ENCODE peak calls at places on chromosomes 6 and 20, in four cellular contexts. M, J, I and X are unnamed samples.

GRCh38 chr20:61520761-61521460 is 268.9 kb downstream of the CDH4 start:
- DNase-seq in I (no peak), J (no peak), M (no peak), X (no peak)

GRCh38 chr6:26486358-26486757 is 13.7 kb upstream of the BTN1A1 start:
- DNase-seq in I (no peak), M (no peak), J (no peak), X (no peak)

GRCh38 chr6:129183681-129184216 is 300.8 kb downstream of the LAMA2 start:
- DNase-seq in I (no peak), M (no peak), J (no peak), X (no peak)

GRCh38 chr6:12482386-12482785 is 192.2 kb downstream of the EDN1 start:
- DNase-seq in I (no peak), M (no peak), J (no peak), X (no peak)

GRCh38 chr6:168949876-168950499 is 303.7 kb downstream of the THBS2 start:
- DNase-seq in I (no peak), M (no peak), J (no peak), X (no peak)

GRCh38 chr6:127967708-127968107 is 66.8 kb upstream of the THEMIS start:
- DNase-seq in I (no peak), J (no peak), M (no peak), X (no peak)

GRCh38 chr20:47438464-47439381 is 63.0 kb upstream of the NCOA3 start:
- DNase-seq in M (no peak), I (peak), J (no peak), X (no peak)

GRCh38 chr6:170081556-170081955 is 209.3 kb downstream of the DLL1 start:
- DNase-seq in M (no peak), I (no peak), J (no peak), X (no peak)

GRCh38 chr6:12555267-12555666 is 161.3 kb upstream of the PHACTR1 start:
- DNase-seq in I (no peak), J (no peak), M (no peak), X (no peak)

GRCh38 chr6:153121311-153121710 is 9.8 kb downstream of the RGS17 start:
- DNase-seq in J (no peak), I (no peak), M (no peak), X (no peak)

GRCh38 chr6:55543633-55544309 is 35.2 kb downstream of the HMGCLL1 start:
- DNase-seq in M (peak), I (no peak), J (no peak), X (no peak)

GRCh38 chr6:143125455-143125854 is 64.8 kb downstream of the AIG1 start:
- DNase-seq in I (no peak), J (no peak), M (no peak), X (peak)

GRCh38 chr6:21479140-21479539 is 114.4 kb upstream of the SOX4 start:
- DNase-seq in J (no peak), I (no peak), M (no peak), X (peak)

GRCh38 chr6:44662461-44663121 is 275.1 kb downstream of the CDC5L start:
- DNase-seq in I (no peak), M (peak), J (no peak), X (no peak)

GRCh38 chr6:52124126-52125121 is 37.0 kb upstream of the PKHD1 start:
- DNase-seq in I (no peak), M (peak), J (no peak), X (no peak)

GRCh38 chr6:43758617-43759050 is 11.4 kb upstream of the VEGFA start:
- DNase-seq in I (no peak), J (peak), M (no peak), X (peak)

GRCh38 chr6:117829594-117830319 is 77.3 kb upstream of the SLC35F1 start:
- DNase-seq in J (peak), M (peak), I (no peak), X (peak)

GRCh38 chr6:168999392-168999791 is 254.3 kb downstream of the THBS2 start:
- DNase-seq in I (no peak), M (no peak), J (no peak), X (no peak)

GRCh38 chr6:10395946-10396577 is 18.8 kb downstream of the TFAP2A start:
- DNase-seq in I (no peak), M (no peak), J (no peak), X (no peak)

GRCh38 chr6:38192011-38192410 is 372.5 kb downstream of the ZFAND3 start:
- DNase-seq in M (no peak), I (no peak), J (no peak), X (no peak)

GRCh38 chr6:44727651-44728630 is 340.4 kb downstream of the CDC5L start:
- DNase-seq in I (no peak), M (no peak), J (no peak), X (no peak)

GRCh38 chr6:3585320-3585935 is 128.6 kb upstream of the SLC22A23 start:
- DNase-seq in I (no peak), M (no peak), J (no peak), X (no peak)

GRCh38 chr6:4775591-4776492 is at the start of gene CDYL:
- DNase-seq in J (peak), I (no peak), M (peak), X (peak)

GRCh38 chr6:148616811-148617210 is 130.0 kb upstream of the UST start:
- DNase-seq in M (no peak), I (no peak), J (no peak), X (no peak)

GRCh38 chr20:47124235-47124717 is 229.6 kb downstream of the EYA2 start:
- DNase-seq in J (no peak), I (no peak), M (no peak), X (no peak)

GRCh38 chr6:134193536-134194521 is 124.1 kb downstream of the SGK1 start:
- DNase-seq in M (no peak), I (no peak), J (no peak), X (no peak)

GRCh38 chr6:119148825-119149525 is 70.5 kb upstream of the FAM184A start:
- DNase-seq in I (no peak), M (no peak), J (no peak), X (no peak)

GRCh38 chr6:39217177-39217864 is 12.0 kb downstream of the KCNK5 start:
- DNase-seq in M (no peak), I (no peak), J (peak), X (no peak)

GRCh38 chr6:12423852-12424251 is 133.7 kb downstream of the EDN1 start:
- DNase-seq in M (no peak), J (no peak), I (no peak), X (no peak)

GRCh38 chr6:148166339-148166949 is 176.2 kb upstream of the SASH1 start:
- DNase-seq in M (peak), I (no peak), J (peak), X (peak)

GRCh38 chr6:12962995-12963394 is 246.4 kb downstream of the PHACTR1 start:
- DNase-seq in M (no peak), J (no peak), I (no peak), X (no peak)

GRCh38 chr6:97705568-97705967 is 422.6 kb upstream of the MMS22L start:
- DNase-seq in I (no peak), M (peak), J (no peak), X (peak)

GRCh38 chr20:50855498-50856474 is 60.9 kb downstream of the BCAS4 start:
- DNase-seq in I (no peak), M (peak), J (peak), X (peak)

GRCh38 chr6:150263765-150264415 is 104.9 kb upstream of the IYD start:
- DNase-seq in M (no peak), J (no peak), I (no peak), X (no peak)

GRCh38 chr6:11416936-11417576 is 120.5 kb upstream of the TMEM170B start:
- DNase-seq in M (no peak), J (no peak), I (no peak), X (no peak)

GRCh38 chr6:90569223-90569622 is 17.6 kb downstream of the MAP3K7 start:
- DNase-seq in J (no peak), I (no peak), M (no peak), X (no peak)

GRCh38 chr20:47847882-47848485 is 62.7 kb upstream of the SULF2 start:
- DNase-seq in J (no peak), M (no peak), I (no peak), X (no peak)

GRCh38 chr6:141359953-141360352 is 772.8 kb upstream of the GJE1 start:
- DNase-seq in I (no peak), J (no peak), M (no peak), X (no peak)

GRCh38 chr6:154447929-154448328 is 62.6 kb downstream of the CNKSR3 start:
- DNase-seq in J (no peak), I (no peak), M (no peak), X (peak)

GRCh38 chr6:151422981-151423380 is 28.9 kb downstream of the RMND1 start:
- DNase-seq in M (no peak), J (no peak), I (no peak), X (no peak)
- TF ChIP-seq PBX3 in M (no peak), J (no peak), I (no peak), X (no peak)

GRCh38 chr6:7317538-7317937 is 4.5 kb upstream of the SSR1 start:
- DNase-seq in J (no peak), M (no peak), I (no peak), X (no peak)

GRCh38 chr6:7316658-7317533 is 3.9 kb upstream of the SSR1 start:
- DNase-seq in I (no peak), M (no peak), J (no peak), X (no peak)

GRCh38 chr6:7313505-7314165 is 636 bp upstream of the SSR1 start:
- DNase-seq in I (no peak), J (no peak), M (no peak), X (no peak)

GRCh38 chr6:7314414-7314813 is 1.4 kb upstream of the SSR1 start:
- DNase-seq in I (no peak), M (no peak), J (no peak), X (no peak)

DNA sequence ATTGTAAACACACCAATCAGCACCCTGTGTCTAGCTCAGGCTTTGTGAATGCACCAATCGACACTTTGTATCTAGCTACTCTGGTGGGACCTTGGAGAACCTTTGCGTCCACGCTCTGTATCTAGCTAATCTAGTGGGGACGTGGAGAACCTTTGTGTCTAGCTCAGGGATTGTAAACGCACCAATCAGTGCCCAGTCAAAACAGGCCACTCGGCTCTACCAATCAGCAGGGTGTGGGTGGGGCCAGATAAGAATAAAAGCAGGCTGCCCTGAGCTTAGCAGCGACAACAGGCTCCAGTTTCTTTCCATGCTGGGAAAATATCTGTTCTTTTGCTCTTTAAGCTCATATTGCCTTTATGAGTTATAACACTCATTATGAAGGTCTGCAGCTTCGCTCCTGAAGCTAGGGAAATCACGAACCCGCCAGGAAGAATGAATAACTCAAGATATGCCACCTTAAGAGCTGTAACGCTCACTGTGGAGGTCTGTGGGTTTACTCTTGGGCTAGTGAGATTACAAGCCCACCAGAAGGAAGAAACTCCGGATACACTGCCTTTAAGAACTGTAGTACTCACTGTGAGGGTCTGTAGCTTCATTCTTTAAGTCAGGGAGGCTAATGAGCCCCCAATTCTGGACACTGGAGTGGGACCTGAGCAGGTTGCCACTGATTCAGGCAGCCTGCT is 2.8 kb upstream of the SSR1 start:
- DNase-seq in I (no peak), M (peak), J (no peak), X (no peak)
- TF ChIP-seq PBX3 in I (no peak), M (no peak), J (no peak), X (no peak)

GRCh38 chr6:8940356-8940755 is 505.0 kb upstream of the SLC35B3 start:
- DNase-seq in J (no peak), M (no peak), I (no peak), X (no peak)
- TF ChIP-seq PBX3 in J (no peak), M (no peak), I (no peak), X (no peak)

DNA sequence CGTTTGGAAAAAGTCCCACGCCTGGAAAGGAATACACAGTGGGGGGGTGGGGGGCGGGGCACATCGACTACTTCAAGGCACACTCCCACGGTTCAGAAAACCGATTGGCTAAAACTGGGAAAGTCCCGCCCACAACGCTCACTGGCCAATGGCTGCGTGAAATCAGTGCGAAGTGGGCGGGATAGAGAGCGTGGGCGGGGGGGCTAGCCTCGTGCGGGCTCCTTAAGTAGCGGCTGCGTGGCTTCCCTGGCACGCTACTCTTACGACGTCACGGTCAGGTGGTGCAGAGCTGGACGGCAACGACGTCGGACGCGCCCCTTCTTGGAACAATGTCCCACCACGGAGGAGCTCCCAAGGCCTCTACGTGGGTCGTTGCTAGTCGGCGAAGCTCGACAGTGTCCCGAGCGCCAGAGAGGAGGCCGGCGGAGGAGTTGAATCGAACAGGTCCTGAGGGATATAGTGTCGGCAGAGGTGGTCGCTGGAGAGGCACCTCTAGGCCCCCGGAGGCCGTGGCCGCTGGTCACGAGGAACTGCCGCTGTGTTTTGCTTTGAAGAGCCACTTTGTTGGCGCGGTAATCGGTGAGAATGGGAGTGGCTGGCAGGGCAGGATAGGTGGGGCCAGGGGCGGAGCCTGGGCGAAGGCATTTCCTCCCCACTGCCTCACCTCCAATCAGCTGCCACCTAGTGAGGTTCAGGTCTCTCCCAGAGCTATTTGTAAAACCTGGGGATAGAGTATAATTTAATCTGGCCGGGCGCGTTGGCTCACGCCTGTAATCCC is at the start of gene DDX43:
- DNase-seq in J (no peak), I (no peak), M (no peak), X (peak)
- TF ChIP-seq PBX3 in J (no peak), I (no peak), M (no peak), X (no peak)

DNA sequence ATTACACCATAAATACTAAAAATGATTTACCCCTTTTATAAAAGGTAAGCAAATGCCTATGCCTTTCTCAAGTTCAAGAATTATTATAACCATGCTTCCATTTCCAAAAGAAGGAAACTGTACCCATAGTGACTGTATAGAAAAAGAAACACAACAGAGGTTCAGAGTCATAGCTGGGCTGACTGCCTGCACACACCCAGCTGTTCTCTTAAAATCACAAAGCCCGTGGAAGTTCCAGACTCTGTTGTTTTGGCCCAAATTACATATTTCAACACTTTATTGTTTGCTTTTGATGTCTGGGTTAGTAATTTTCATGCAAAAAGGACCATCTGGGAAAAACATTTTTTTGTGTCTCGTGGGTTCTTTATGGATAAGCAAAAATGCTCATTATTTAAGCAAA is 99.2 kb downstream of the LCA5 start:
- DNase-seq in I (no peak), J (no peak), M (no peak), X (no peak)
- TF ChIP-seq PBX3 in I (no peak), J (no peak), M (no peak), X (no peak)

DNA sequence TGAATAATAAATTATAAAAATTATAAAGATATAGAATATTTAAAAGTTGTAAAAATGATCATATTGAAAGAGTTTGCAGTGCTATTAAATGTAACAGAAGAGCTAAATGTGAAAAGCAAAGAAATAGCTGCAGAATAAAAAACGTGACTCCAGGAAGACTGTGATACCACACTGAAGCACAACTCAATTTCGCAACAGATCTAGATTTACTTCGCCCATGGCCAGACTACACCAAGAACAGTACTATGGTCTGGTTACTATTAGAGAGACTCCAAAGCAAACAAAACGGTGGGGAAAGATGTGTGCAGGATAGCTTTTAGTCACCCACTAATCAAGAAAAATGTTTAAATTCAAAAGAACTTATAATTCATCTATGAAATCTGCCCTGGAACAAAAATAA is 1.9 kb downstream of the CHD6 start:
- DNase-seq in M (peak), I (no peak), J (no peak), X (no peak)
- TF ChIP-seq PBX3 in M (no peak), I (no peak), J (no peak), X (no peak)

DNA sequence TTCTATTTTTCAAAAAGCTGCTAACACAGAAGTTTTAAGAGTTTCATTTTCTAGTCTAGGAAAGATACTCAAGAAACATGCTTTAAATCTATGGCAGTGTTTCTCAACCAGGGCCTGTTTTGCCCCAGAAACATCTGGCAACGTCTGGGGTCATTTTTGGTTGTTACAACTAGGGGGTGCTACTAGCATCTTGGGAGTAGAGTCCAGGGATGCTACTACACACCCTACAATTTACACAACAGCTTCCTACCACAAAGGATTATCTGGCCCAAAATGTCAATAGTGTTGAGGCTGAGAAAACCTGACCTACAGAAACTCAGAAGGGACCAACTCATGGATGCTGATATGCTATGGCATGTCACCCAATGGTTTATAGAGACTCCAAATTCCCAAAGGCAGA is 24.4 kb downstream of the SERAC1 start:
- DNase-seq in I (no peak), J (peak), M (peak), X (no peak)
- TF ChIP-seq PBX3 in I (no peak), J (no peak), M (no peak), X (no peak)